ENCODE peak calls at places on chromosomes 2 and 18, in five cellular contexts. R is GM12864; B is left ventricle myocardium inferior; D is cardiac fibroblast; Q is CD4-positive, alpha-beta T cell. L is an unnamed sample.

GRCh38 chr2:212537311-212538155 is 1.1 kb downstream of the ERBB4 start:
- DNase-seq in Q (no peak), B (peak), D (peak), R (no peak), L (no peak)

GRCh38 chr2:232476791-232477190 is 10.8 kb downstream of the ECEL1 start:
- DNase-seq in R (no peak), B (no peak), Q (no peak), D (no peak), L (no peak)

GRCh38 chr2:101843471-101843870 is 146.0 kb downstream of the MAP4K4 start:
- DNase-seq in Q (no peak), R (no peak), D (no peak), B (no peak), L (no peak)

GRCh38 chr2:24231461-24231881 is 56.6 kb downstream of the FAM228A start:
- DNase-seq in Q (no peak), D (no peak), B (no peak), R (no peak), L (no peak)

GRCh38 chr2:88818381-88818780 is 126.9 kb downstream of the RPIA start:
- DNase-seq in R (no peak), B (no peak), D (peak), Q (no peak), L (no peak)

GRCh38 chr2:59677095-59677609 is 876.3 kb downstream of the BCL11A start:
- DNase-seq in R (no peak), B (no peak), D (no peak), Q (no peak), L (no peak)

GRCh38 chr18:71450258-71450657 is 1093.9 kb downstream of the CBLN2 start:
- DNase-seq in R (no peak), B (no peak), Q (no peak), D (no peak), L (no peak)

GRCh38 chr18:79396431-79397287 is 929 bp downstream of the NFATC1 start:
- DNase-seq in D (peak), B (peak), R (no peak), Q (no peak), L (no peak)

GRCh38 chr18:50944245-50944917 is 23.5 kb upstream of the ELAC1 start:
- DNase-seq in R (no peak), D (peak), Q (no peak), B (no peak), L (no peak)

GRCh38 chr18:7329036-7329435 is 98.1 kb downstream of the LRRC30 start:
- DNase-seq in B (no peak), Q (no peak), R (no peak), D (peak), L (no peak)

GRCh38 chr18:78722391-78722790 is 257.2 kb upstream of the SALL3 start:
- DNase-seq in D (no peak), B (no peak), R (no peak), Q (no peak), L (no peak)

GRCh38 chr18:67104700-67105284 is 411.7 kb downstream of the DSEL start:
- DNase-seq in Q (no peak), R (peak), B (peak), D (peak), L (peak)

GRCh38 chr2:27765621-27766286 is 5.8 kb upstream of the MRPL33 start:
- DNase-seq in B (peak), D (peak), R (no peak), Q (peak), L (no peak)

GRCh38 chr2:20451346-20451745 is 4.5 kb downstream of the RHOB start:
- DNase-seq in R (no peak), D (peak), Q (no peak), B (no peak), L (no peak)

GRCh38 chr2:205758051-205758450 is 75.8 kb downstream of the NRP2 start:
- DNase-seq in D (peak), R (no peak), B (no peak), Q (no peak), L (no peak)

GRCh38 chr2:74887961-74888670 is 54.2 kb downstream of the HK2 start:
- DNase-seq in D (no peak), Q (no peak), R (no peak), B (no peak), L (no peak)

GRCh38 chr2:168734199-168734746 is 68.2 kb upstream of the NOSTRIN start:
- DNase-seq in D (no peak), B (peak), Q (no peak), R (no peak), L (no peak)

GRCh38 chr2:182144780-182145170 is 159.1 kb downstream of the PPP1R1C start:
- DNase-seq in R (no peak), B (peak), Q (no peak), D (peak), L (no peak)

GRCh38 chr2:42092084-42092996 is 44.5 kb downstream of the PKDCC start:
- DNase-seq in B (no peak), Q (no peak), D (peak), R (no peak), L (no peak)

GRCh38 chr2:172772637-172773036 is 37.0 kb downstream of the RAPGEF4 start:
- DNase-seq in B (no peak), Q (no peak), R (no peak), D (peak), L (no peak)

GRCh38 chr2:176652300-176653182 is 383.3 kb downstream of the MTX2 start:
- DNase-seq in Q (no peak), R (no peak), D (peak), B (no peak), L (no peak)

GRCh38 chr2:235514627-235515363 is 21.0 kb downstream of the AGAP1 start:
- DNase-seq in B (no peak), R (no peak), D (no peak), Q (no peak), L (no peak)

GRCh38 chr2:101854877-101855276 is 136.9 kb upstream of the IL1R2 start:
- DNase-seq in D (no peak), Q (no peak), B (no peak), R (no peak), L (no peak)

GRCh38 chr2:65015731-65016130 is 26.5 kb downstream of the SLC1A4 start:
- DNase-seq in Q (no peak), B (no peak), D (no peak), R (no peak), L (no peak)

GRCh38 chr2:37168217-37168981 is 11.6 kb upstream of the EIF2AK2 start:
- DNase-seq in R (no peak), Q (no peak), D (peak), B (no peak), L (no peak)

GRCh38 chr2:231323316-231323715 is 72.2 kb upstream of the B3GNT7 start:
- DNase-seq in B (no peak), Q (no peak), R (no peak), D (no peak), L (no peak)

GRCh38 chr2:152755029-152755428 is 36.6 kb downstream of the ARL6IP6 start:
- DNase-seq in B (no peak), Q (no peak), R (peak), D (peak), L (no peak)

GRCh38 chr2:241665731-241666440 is 20.7 kb downstream of the DTYMK start:
- DNase-seq in Q (no peak), B (no peak), D (no peak), R (no peak), L (no peak)

GRCh38 chr2:184562532-184562931 is 35.8 kb upstream of the ZNF804A start:
- DNase-seq in R (no peak), Q (no peak), D (peak), B (no peak), L (no peak)

GRCh38 chr2:197800091-197800490 is 4.3 kb upstream of the PLCL1 start:
- DNase-seq in D (no peak), R (no peak), B (no peak), Q (no peak), L (no peak)

GRCh38 chr2:57443985-57444501 is 602.6 kb upstream of the VRK2 start:
- DNase-seq in B (no peak), Q (no peak), R (no peak), D (no peak), L (no peak)

GRCh38 chr2:101597347-101597944 is 100.1 kb upstream of the MAP4K4 start:
- DNase-seq in D (peak), Q (no peak), B (peak), R (no peak), L (no peak)

GRCh38 chr2:109637749-109638570 is 23.8 kb downstream of the SOWAHC start:
- DNase-seq in D (peak), B (no peak), R (peak), Q (no peak), L (no peak)

GRCh38 chr2:168727904-168728470 is 74.5 kb upstream of the NOSTRIN start:
- DNase-seq in D (no peak), B (no peak), R (no peak), Q (no peak), L (no peak)

GRCh38 chr2:223528036-223528435 is 74.1 kb downstream of the SCG2 start:
- DNase-seq in D (peak), B (no peak), Q (no peak), R (no peak), L (no peak)

GRCh38 chr2:164779383-164780057 is 62.1 kb downstream of the COBLL1 start:
- DNase-seq in D (no peak), R (no peak), Q (no peak), B (peak), L (no peak)

GRCh38 chr18:69839989-69840388 is 107.7 kb downstream of the CD226 start:
- DNase-seq in R (no peak), B (no peak), Q (no peak), D (no peak), L (no peak)

GRCh38 chr2:67717692-67718091 is 320.6 kb downstream of the ETAA1 start:
- DNase-seq in D (no peak), R (no peak), Q (no peak), B (no peak), L (no peak)

GRCh38 chr2:62412347-62412742 is 93.7 kb downstream of the TMEM17 start:
- DNase-seq in R (no peak), D (no peak), B (no peak), Q (no peak), L (no peak)
- TF ChIP-seq CTCF in R (no peak), D (no peak), B (peak), Q (no peak), L (no peak)

GRCh38 chr2:61658841-61659780 is 121.0 kb upstream of the XPO1 start:
- DNase-seq in D (peak), B (no peak), Q (no peak), R (peak), L (no peak)
- TF ChIP-seq CTCF in D (peak), B (peak), Q (peak), R (peak), L (no peak)

DNA sequence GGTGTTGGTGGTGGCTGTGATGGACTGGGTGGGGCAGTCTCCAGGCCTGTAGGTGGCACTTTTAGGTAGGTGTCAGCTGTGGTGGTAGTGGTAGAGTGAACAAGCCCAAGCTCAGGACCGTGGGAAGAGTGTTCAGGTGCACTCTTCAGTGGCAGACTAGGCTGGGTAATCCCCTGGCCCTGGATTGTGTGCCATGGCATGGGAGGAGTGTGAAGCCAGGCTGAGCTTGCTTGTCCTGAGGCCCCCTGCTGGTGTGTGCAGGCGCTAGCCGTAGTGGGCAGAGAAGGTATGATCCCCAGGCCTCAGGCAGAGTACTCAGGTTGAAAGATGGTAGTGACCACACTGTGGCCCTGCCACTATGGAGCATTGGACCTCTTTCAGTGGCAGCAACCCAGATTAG is 850.3 kb downstream of the DSC3 start:
- DNase-seq in B (no peak), D (no peak), Q (no peak), R (no peak), L (no peak)
- TF ChIP-seq CTCF in B (no peak), D (no peak), Q (no peak), R (no peak), L (no peak)

GRCh38 chr2:49154891-49155290 is 576 bp upstream of the FSHR start:
- DNase-seq in Q (no peak), D (no peak), B (no peak), R (no peak), L (no peak)
- TF ChIP-seq CTCF in Q (no peak), D (no peak), B (no peak), R (no peak), L (no peak)

GRCh38 chr18:55775972-55776371 is 188.0 kb upstream of the TCF4 start:
- DNase-seq in B (no peak), R (no peak), D (no peak), Q (no peak), L (no peak)
- TF ChIP-seq CTCF in B (peak), R (no peak), D (no peak), Q (no peak), L (no peak)